ENCODE peak calls at places on chromosomes 12 and 14, in eight cellular contexts. L, B, T, U, S, N, O and K are unnamed samples.

GRCh38 chr12:57569858-57570257 is 20.0 kb downstream of the KIF5A start:
- DNase-seq in U (no peak), O (no peak), B (no peak), N (no peak), T (no peak), S (no peak), L (no peak), K (no peak)

GRCh38 chr12:6981152-6982052 is 10.7 kb downstream of the EMG1 start:
- DNase-seq in L (no peak), U (no peak), O (no peak), T (no peak), S (no peak), B (no peak), N (no peak), K (no peak)

GRCh38 chr12:31887109-31887811 is 72.0 kb upstream of the RESF1 start:
- DNase-seq in U (no peak), B (peak; percentile 14), L (no peak), O (no peak), N (no peak), S (no peak), T (no peak), K (no peak)

GRCh38 chr12:109680521-109681030 is 33.0 kb upstream of the FAM222A start:
- DNase-seq in O (peak; percentile 45), L (no peak), N (no peak), S (no peak), T (no peak), B (no peak), U (no peak), K (peak; percentile 74)

GRCh38 chr14:71336488-71337192 is 429.4 kb downstream of the PCNX1 start:
- DNase-seq in N (no peak), B (no peak), L (no peak), U (no peak), O (no peak), S (no peak), T (no peak), K (no peak)

GRCh38 chr12:82635263-82635662 is 51.4 kb upstream of the TMTC2 start:
- DNase-seq in S (no peak), O (no peak), U (no peak), N (no peak), B (no peak), L (no peak), T (no peak), K (no peak)

GRCh38 chr12:109358154-109358869 is 10.6 kb downstream of the MYO1H start:
- DNase-seq in N (no peak), B (no peak), S (no peak), U (no peak), T (no peak), O (no peak), L (no peak), K (no peak)

GRCh38 chr12:6542209-6543009 is 8.1 kb downstream of the GAPDH start:
- DNase-seq in O (no peak), T (no peak), L (no peak), B (no peak), N (no peak), S (no peak), U (no peak), K (no peak)

GRCh38 chr12:115866909-115867525 is 410.5 kb downstream of the MED13L start:
- DNase-seq in S (no peak), L (no peak), U (no peak), B (no peak), T (no peak), O (peak; percentile 66), N (no peak), K (peak; percentile 54)

GRCh38 chr12:123250471-123251383 is 17.5 kb downstream of the MTRFR start:
- DNase-seq in L (no peak), T (no peak), U (no peak), N (no peak), B (peak; percentile 40), S (no peak), O (peak; percentile 89), K (peak; percentile 86)

GRCh38 chr14:68670344-68670725 is 122.5 kb downstream of the ZFP36L1 start:
- DNase-seq in S (no peak), L (peak; percentile 27), U (no peak), B (no peak), T (no peak), O (no peak), N (no peak), K (no peak)

GRCh38 chr14:100577321-100577985 is 9.8 kb downstream of the BEGAIN start:
- DNase-seq in B (no peak), O (no peak), T (peak; percentile 10), L (peak; percentile 38), U (no peak), N (no peak), S (no peak), K (no peak)

GRCh38 chr14:94099006-94099405 is 11.5 kb upstream of the IFI27 start:
- DNase-seq in B (no peak), S (no peak), N (no peak), L (no peak), T (no peak), U (peak; percentile 52), O (no peak), K (no peak)

GRCh38 chr14:31084385-31084784 is 58.2 kb upstream of the STRN3 start:
- DNase-seq in S (no peak), U (no peak), B (no peak), O (no peak), T (no peak), N (no peak), L (no peak), K (no peak)

GRCh38 chr14:31080060-31080459 is 53.9 kb upstream of the STRN3 start:
- DNase-seq in L (no peak), O (peak; percentile 82), S (no peak), T (no peak), U (no peak), N (no peak), B (no peak), K (no peak)

GRCh38 chr14:31083781-31084180 is 57.6 kb upstream of the STRN3 start:
- DNase-seq in U (no peak), N (no peak), L (no peak), O (no peak), B (no peak), T (no peak), S (no peak), K (no peak)

GRCh38 chr14:31080489-31080888 is 54.3 kb upstream of the STRN3 start:
- DNase-seq in U (no peak), B (no peak), L (no peak), T (no peak), N (no peak), S (no peak), O (no peak), K (no peak)

GRCh38 chr14:31085027-31085426 is 58.8 kb upstream of the STRN3 start:
- DNase-seq in O (no peak), B (no peak), S (no peak), N (no peak), L (no peak), U (no peak), T (no peak), K (no peak)
- H3K4me3 ChIP-seq in O (no peak overlapping the region), B (no peak overlapping the region), S (no peak overlapping the region), N (no peak overlapping the region), L (no peak overlapping the region), U (no peak overlapping the region), T (no peak overlapping the region), K (no peak overlapping the region)

DNA sequence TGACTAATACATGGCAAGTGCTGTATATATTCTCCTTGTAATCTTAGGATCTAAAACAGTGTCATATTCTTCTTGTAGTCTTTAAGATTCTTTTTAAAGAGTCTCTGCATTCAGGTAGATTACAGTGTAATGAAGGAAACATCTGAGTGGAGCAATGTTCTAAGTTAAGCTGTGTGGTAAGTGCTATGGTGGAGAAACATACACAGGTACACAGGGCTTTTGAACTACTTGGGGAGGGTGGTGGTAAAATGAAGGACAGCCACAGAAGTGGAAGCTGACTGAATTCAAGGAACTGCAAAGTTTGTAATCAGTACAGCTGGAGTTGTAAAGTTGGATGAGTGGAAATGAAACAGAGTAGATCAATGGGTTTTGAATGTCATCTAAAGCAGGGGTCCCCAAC is 27.8 kb downstream of the ACSS3 start:
- DNase-seq in U (no peak), S (no peak), L (no peak), B (no peak), O (no peak), T (no peak), N (no peak), K (no peak)
- TF ChIP-seq CTCF in U (no peak), S (no peak), L (no peak), B (no peak), O (no peak), T (no peak), N (no peak), K (no peak)

GRCh38 chr12:59100585-59100984 is 180.3 kb upstream of the LRIG3 start:
- DNase-seq in U (no peak), B (no peak), N (no peak), O (no peak), S (no peak), L (no peak), T (no peak), K (no peak)

GRCh38 chr12:59097876-59098275 is 177.6 kb upstream of the LRIG3 start:
- DNase-seq in T (no peak), B (no peak), S (no peak), O (peak; percentile 39), L (no peak), U (no peak), N (no peak), K (no peak)

GRCh38 chr12:59093090-59093489 is 172.8 kb upstream of the LRIG3 start:
- DNase-seq in T (no peak), S (no peak), O (no peak), U (no peak), B (no peak), N (no peak), L (no peak), K (no peak)

DNA sequence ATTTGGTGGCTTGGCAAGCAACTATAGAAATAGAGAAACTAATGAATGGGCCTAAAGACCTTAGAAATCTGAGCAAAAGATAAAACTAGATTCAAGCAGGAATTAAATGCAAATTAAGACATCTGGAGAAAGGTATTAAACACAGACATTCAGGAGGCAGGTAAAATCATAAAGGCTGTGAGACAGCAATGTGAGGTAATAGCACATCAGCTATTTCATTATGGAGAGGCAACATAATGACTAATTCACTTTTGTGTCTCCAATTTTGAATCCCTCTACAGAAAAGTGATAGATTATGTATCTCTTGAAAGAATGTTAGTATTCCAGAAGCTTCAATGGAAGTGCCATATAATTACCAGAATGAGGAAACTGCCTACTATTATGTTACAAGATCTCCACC is 175.9 kb upstream of the LRIG3 start:
- DNase-seq in N (no peak), B (no peak), U (no peak), L (no peak), O (no peak), S (no peak), T (no peak), K (no peak)
- H3K4me3 ChIP-seq in N (no peak overlapping the region), B (no peak overlapping the region), U (no peak overlapping the region), L (no peak overlapping the region), O (no peak overlapping the region), S (no peak overlapping the region), T (no peak overlapping the region), K (no peak overlapping the region)

GRCh38 chr12:16012086-16012485 is 101.0 kb downstream of the DERA start:
- DNase-seq in B (peak; percentile 21), N (peak; percentile 63), U (no peak), T (peak; percentile 63), L (peak; percentile 69), O (no peak), S (peak; percentile 15), K (no peak)

GRCh38 chr12:16006752-16007151 is 95.6 kb downstream of the DERA start:
- DNase-seq in O (no peak), U (no peak), T (no peak), B (no peak), N (no peak), S (no peak), L (no peak), K (no peak)

GRCh38 chr12:16003460-16003859 is 92.3 kb downstream of the DERA start:
- DNase-seq in U (no peak), L (no peak), T (no peak), S (no peak), B (no peak), O (no peak), N (no peak), K (no peak)

GRCh38 chr12:16008442-16008841 is 97.3 kb downstream of the DERA start:
- DNase-seq in B (no peak), N (no peak), T (no peak), S (no peak), L (no peak), O (no peak), U (no peak), K (no peak)
- TF ChIP-seq CTCF in B (no peak), N (no peak), T (no peak), S (no peak), L (no peak), O (no peak), U (no peak), K (no peak)